ENCODE peak calls at places on chromosomes 16 and 17, in six cellular contexts. Z is prostate gland; D is OCI-LY7; S is A549; L is CD8-positive, alpha-beta T cell; E is heart right ventricle. V is an unnamed sample.
A peak's percentile ranks its signal among the peaks of the same experiment; 100 is the strongest.

GRCh38 chr17:3754458-3755334 is 31.0 kb downstream of the HASPIN start:
- DNase-seq in L (peak; percentile 82), S (no peak), D (no peak), Z (peak; percentile 96), E (no peak), V (peak; percentile 93)

GRCh38 chr17:73118876-73119485 is 26.5 kb upstream of the SLC39A11 start:
- DNase-seq in Z (no peak), E (no peak), S (no peak), L (no peak), D (no peak), V (no peak)

GRCh38 chr16:87701066-87701425 is 64.7 kb downstream of the KLHDC4 start:
- DNase-seq in L (no peak), S (no peak), D (peak; percentile 96), E (no peak), Z (no peak), V (no peak)

GRCh38 chr17:71423871-71424546 is 696.8 kb upstream of the SOX9 start:
- DNase-seq in D (peak; percentile 95), E (no peak), S (no peak), L (no peak), Z (no peak), V (no peak)

GRCh38 chr16:8505327-8505991 is 84.9 kb downstream of the TMEM114 start:
- DNase-seq in D (no peak), S (no peak), Z (no peak), L (no peak), E (no peak), V (no peak)

GRCh38 chr17:77125432-77125901 is 15.3 kb upstream of the SEC14L1 start:
- DNase-seq in D (no peak), Z (no peak), L (no peak), S (peak; percentile 97), E (no peak), V (no peak)

GRCh38 chr17:69857412-69857835 is 217.6 kb upstream of the KCNJ16 start:
- DNase-seq in E (no peak), D (no peak), L (no peak), S (no peak), Z (no peak), V (no peak)

GRCh38 chr17:8117980-8118768 is at the start of gene ALOXE3:
- DNase-seq in L (peak; percentile 21), Z (peak; percentile 67), D (no peak), E (peak; percentile 28), S (peak; percentile 86), V (no peak)

GRCh38 chr16:17470871-17471744 is at the start of gene XYLT1:
- DNase-seq in L (peak; percentile 60), D (peak; percentile 57), E (peak; percentile 53), Z (peak; percentile 61), S (peak; percentile 25), V (peak; percentile 59)

GRCh38 chr16:25264599-25264998 is 7.0 kb upstream of the ZKSCAN2 start:
- DNase-seq in S (no peak), E (no peak), L (no peak), D (no peak), Z (no peak), V (no peak)

GRCh38 chr17:6853764-6854442 is 22.4 kb upstream of the TEKT1 start:
- DNase-seq in D (peak; percentile 80), E (no peak), S (peak; percentile 46), Z (no peak), L (peak; percentile 13), V (no peak)

GRCh38 chr17:12927001-12927400 is 90.8 kb downstream of the ELAC2 start:
- DNase-seq in E (no peak), D (no peak), Z (no peak), L (no peak), S (no peak), V (no peak)

GRCh38 chr17:44565866-44566443 is 8.7 kb downstream of the FZD2 start:
- DNase-seq in S (no peak), D (no peak), L (no peak), Z (no peak), E (no peak), V (no peak)
- TF ChIP-seq CTCF in S (peak; percentile 43), D (peak; percentile 82), L (no peak), Z (no peak), E (no peak), V (no peak)

GRCh38 chr17:27793168-27793905 is 7.0 kb downstream of the NOS2 start:
- DNase-seq in E (no peak), D (no peak), S (peak; percentile 37), Z (no peak), L (no peak), V (no peak)
- H3K4me3 ChIP-seq in E (peak overlapping the region; percentile 54), D (no peak overlapping the region), S (peak overlapping the region; percentile 53), Z (no peak overlapping the region), L (peak overlapping the region; percentile 19), V (no peak overlapping the region)

GRCh38 chr16:50261160-50261706 is 5.1 kb upstream of the ADCY7 start:
- DNase-seq in L (no peak), Z (no peak), D (no peak), S (no peak), E (no peak), V (no peak)
- H3K27ac ChIP-seq in L (no peak overlapping the region), Z (no peak overlapping the region), D (no peak overlapping the region), S (no peak overlapping the region), E (no peak overlapping the region), V (no peak overlapping the region)

DNA sequence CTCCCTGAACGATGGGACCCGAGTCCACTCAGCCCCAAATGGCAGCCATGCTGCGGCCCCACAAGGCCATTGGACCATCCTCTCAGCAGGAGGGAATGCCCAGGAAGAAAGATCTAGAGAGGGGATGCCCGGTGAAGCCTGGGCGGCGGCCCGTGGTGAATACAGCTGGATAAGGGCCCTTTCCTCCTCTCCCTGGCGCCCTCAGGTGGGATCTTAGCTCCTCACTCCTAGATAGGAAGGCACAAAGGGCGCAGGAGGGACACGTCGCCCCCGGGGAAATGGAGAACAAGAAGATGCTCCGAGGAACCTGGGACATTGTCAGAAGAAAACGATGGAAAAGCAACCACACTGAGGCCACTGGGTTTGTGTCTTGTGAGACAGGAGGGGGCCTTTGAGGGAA is 2.5 kb downstream of the CD300C start:
- DNase-seq in E (no peak), S (no peak), Z (no peak), L (no peak), D (no peak), V (no peak)
- TF ChIP-seq CTCF in E (no peak), S (no peak), Z (no peak), L (no peak), D (no peak), V (no peak)

GRCh38 chr17:50834786-50835562 is 412 bp upstream of the WFIKKN2 start:
- DNase-seq in E (no peak), L (no peak), D (no peak), Z (no peak), S (no peak), V (no peak)
- H3K4me3 ChIP-seq in E (peak overlapping the region; percentile 43), L (no peak overlapping the region), D (no peak overlapping the region), Z (no peak overlapping the region), S (no peak overlapping the region), V (no peak overlapping the region)

GRCh38 chr17:40448639-40449261 is 5.5 kb downstream of the IGFBP4 start:
- DNase-seq in S (no peak), D (no peak), Z (no peak), E (no peak), L (no peak), V (peak; percentile 75)
- H3K27ac ChIP-seq in S (peak overlapping the region; percentile 98), D (no peak overlapping the region), Z (peak overlapping the region; percentile 61), E (peak overlapping the region; percentile 70), L (no peak overlapping the region), V (peak overlapping the region; percentile 80)

GRCh38 chr16:65015577-65015976 is 106.3 kb downstream of the CDH11 start:
- DNase-seq in L (no peak), S (no peak), E (no peak), D (no peak), Z (no peak), V (no peak)
- TF ChIP-seq CTCF in L (no peak), S (no peak), E (no peak), D (no peak), Z (no peak), V (no peak)

GRCh38 chr17:79792371-79792871 is 4.5 kb downstream of the CBX8 start:
- DNase-seq in E (no peak), D (no peak), L (no peak), S (peak; percentile 55), Z (no peak), V (no peak)
- H3K4me3 ChIP-seq in E (peak overlapping the region; percentile 36), D (no peak overlapping the region), L (no peak overlapping the region), S (peak overlapping the region; percentile 56), Z (no peak overlapping the region), V (no peak overlapping the region)